ENCODE peak calls at places on chromosomes 4 and X, in five cellular contexts. Z is nephron progenitor cell; J is neural crest cell; P is AG08396; I is activated T-helper 1 cell treated with anti-CD3 and anti-CD28 coated beads, Interleukin-12 subunit alpha, Interleukin-12 subunit beta, Interleukin-2, Interleukin-4 antibody, amounts not matched to agents 30 ng/mL and 10 ng/mL and 1 ng/mL, durations not matched to agents 14 hours and 24 hours and 36 hours. W is an unnamed sample.

GRCh38 chr4:139556071-139556734 is at the start of gene SETD7:
- DNase-seq in I (peak), J (peak), P (peak), Z (peak), W (no peak)

GRCh38 chr4:99383833-99384392 is 31.4 kb upstream of the ADH1C start:
- DNase-seq in Z (no peak), P (peak), I (no peak), J (no peak), W (no peak)

GRCh38 chr4:73606465-73606974 is 13.7 kb downstream of the RASSF6 start:
- DNase-seq in Z (no peak), P (no peak), I (no peak), J (no peak), W (no peak)

GRCh38 chrX:150841466-150842197 is 56.8 kb downstream of the CD99L2 start:
- DNase-seq in J (no peak), P (no peak), I (no peak), Z (no peak), W (no peak)

GRCh38 chr4:23770011-23770410 is 119.8 kb downstream of the PPARGC1A start:
- DNase-seq in I (no peak), Z (no peak), P (no peak), J (no peak), W (no peak)

GRCh38 chr4:153488006-153488718 is 22.0 kb downstream of the TMEM131L start:
- DNase-seq in P (peak), I (peak), Z (no peak), J (no peak), W (no peak)

GRCh38 chr4:172547724-172548123 is 620.9 kb upstream of the GALNT7 start:
- DNase-seq in I (no peak), Z (peak), P (no peak), J (no peak), W (no peak)

GRCh38 chrX:137748827-137749226 is 182.9 kb downstream of the ZIC3 start:
- DNase-seq in J (no peak), Z (no peak), I (no peak), P (no peak), W (no peak)

GRCh38 chrX:16683007-16683664 is 29.3 kb downstream of the CTPS2 start:
- DNase-seq in J (no peak), I (no peak), Z (no peak), P (no peak), W (no peak)

GRCh38 chrX:9770319-9770718 is 4.7 kb upstream of the GPR143 start:
- DNase-seq in J (no peak), I (no peak), P (no peak), Z (no peak), W (no peak)

GRCh38 chr4:69760455-69760854 is at the start of gene SULT1B1:
- DNase-seq in Z (no peak), I (peak), J (no peak), P (no peak), W (no peak)

GRCh38 chr4:8893624-8894423 is 22.2 kb upstream of the HMX1 start:
- DNase-seq in Z (peak), J (no peak), P (no peak), I (no peak), W (no peak)

GRCh38 chrX:68978211-68978780 is 149.5 kb downstream of the EFNB1 start:
- DNase-seq in Z (peak), I (no peak), P (peak), J (no peak), W (peak)

GRCh38 chr4:56859841-56860240 is 38.3 kb upstream of the SPINK2 start:
- DNase-seq in I (no peak), P (no peak), J (no peak), Z (no peak), W (no peak)

GRCh38 chrX:71935542-71935941 is 24.9 kb downstream of the NHSL2 start:
- DNase-seq in Z (no peak), P (no peak), I (no peak), J (no peak), W (peak)

GRCh38 chr4:14767142-14767541 is 235.1 kb upstream of the CPEB2 start:
- DNase-seq in I (no peak), P (no peak), Z (no peak), J (no peak), W (no peak)

GRCh38 chr4:137531951-137532868 is at the start of gene PCDH18:
- DNase-seq in Z (peak), J (peak), P (peak), I (no peak), W (no peak)

GRCh38 chr4:131302108-131302507 is 1847.0 kb upstream of the PCDH10 start:
- DNase-seq in I (no peak), P (no peak), J (no peak), Z (no peak), W (no peak)

GRCh38 chr4:24476209-24476781 is 108.1 kb downstream of the DHX15 start:
- DNase-seq in P (peak), Z (no peak), J (no peak), I (no peak), W (no peak)

GRCh38 chr4:11428161-11428700 is 463 bp downstream of the HS3ST1 start:
- DNase-seq in Z (peak), P (no peak), I (no peak), J (no peak), W (no peak)

GRCh38 chr4:88585908-88586307 is 6.4 kb upstream of the HERC3 start:
- DNase-seq in I (no peak), J (no peak), Z (no peak), P (no peak), W (no peak)

GRCh38 chrX:15873566-15873965 is 19.0 kb upstream of the AP1S2 start:
- DNase-seq in Z (no peak), J (no peak), P (no peak), I (no peak), W (no peak)

GRCh38 chr4:140296335-140296753 is 77.1 kb upstream of the SCOC start:
- DNase-seq in J (no peak), I (no peak), Z (peak), P (peak), W (no peak)

W was measured in NT2/D1.